ENCODE peak calls at places on chromosomes 16 and 17, in five cellular contexts. One of them, this sample, is unnamed.

GRCh38 chr17:14201087-14201486 is 35.6 kb downstream of the CDRT15 start:
- DNase-seq in thoracic aorta: no peak
- DNase-seq in ovary: no peak
- DNase-seq in progenitor cell of endocrine pancreas: no peak
- DNase-seq in neural crest cell: no peak
- DNase-seq in this sample: no peak

GRCh38 chr16:53018834-53019416 is 33.8 kb downstream of the CHD9NB start:
- DNase-seq in thoracic aorta: no peak
- DNase-seq in ovary: no peak
- DNase-seq in progenitor cell of endocrine pancreas: no peak
- DNase-seq in neural crest cell: no peak
- DNase-seq in this sample: no peak

GRCh38 chr16:48635199-48635718 is 25.3 kb upstream of the N4BP1 start:
- DNase-seq in thoracic aorta: no peak
- DNase-seq in ovary: no peak
- DNase-seq in progenitor cell of endocrine pancreas: no peak
- DNase-seq in neural crest cell: no peak
- DNase-seq in this sample: no peak

GRCh38 chr16:82630219-82630618 is 3.5 kb downstream of the CDH13 start:
- DNase-seq in thoracic aorta: no peak
- DNase-seq in ovary: no peak
- DNase-seq in progenitor cell of endocrine pancreas: no peak
- DNase-seq in neural crest cell: no peak
- DNase-seq in this sample: no peak

GRCh38 chr17:4919511-4920047 is 12.5 kb upstream of the GP1BA start:
- DNase-seq in thoracic aorta: no peak
- DNase-seq in ovary: no peak
- DNase-seq in progenitor cell of endocrine pancreas: no peak
- DNase-seq in neural crest cell: no peak
- DNase-seq in this sample: no peak

GRCh38 chr17:41367426-41368075 is 2.1 kb downstream of the KRT33B start:
- DNase-seq in thoracic aorta: no peak
- DNase-seq in ovary: no peak
- DNase-seq in progenitor cell of endocrine pancreas: no peak
- DNase-seq in neural crest cell: no peak
- DNase-seq in this sample: no peak

GRCh38 chr17:6639014-6639650 is 1.4 kb downstream of the KIAA0753 start:
- DNase-seq in thoracic aorta: no peak
- DNase-seq in ovary: no peak
- DNase-seq in progenitor cell of endocrine pancreas: no peak
- DNase-seq in neural crest cell: no peak
- DNase-seq in this sample: no peak

GRCh38 chr16:26863971-26864370 is 202.8 kb upstream of the C16orf82 start:
- DNase-seq in thoracic aorta: no peak
- DNase-seq in ovary: no peak
- DNase-seq in progenitor cell of endocrine pancreas: no peak
- DNase-seq in neural crest cell: no peak
- DNase-seq in this sample: no peak

GRCh38 chr16:12024429-12024828 is 47.9 kb downstream of the SNX29 start:
- DNase-seq in thoracic aorta: no peak
- DNase-seq in ovary: no peak
- DNase-seq in progenitor cell of endocrine pancreas: no peak
- DNase-seq in neural crest cell: no peak
- DNase-seq in this sample: no peak

GRCh38 chr17:15351487-15351840 is 10.1 kb upstream of the TEKT3 start:
- DNase-seq in thoracic aorta: no peak
- DNase-seq in ovary: no peak
- DNase-seq in progenitor cell of endocrine pancreas: no peak
- DNase-seq in neural crest cell: no peak
- DNase-seq in this sample: no peak

GRCh38 chr17:62626719-62627218 is 701 bp upstream of the MRC2 start:
- DNase-seq in thoracic aorta: no peak
- DNase-seq in ovary: peak
- DNase-seq in progenitor cell of endocrine pancreas: peak
- DNase-seq in neural crest cell: peak
- DNase-seq in this sample: no peak

GRCh38 chr16:74297296-74297665 is 667 bp downstream of the PSMD7 start:
- DNase-seq in thoracic aorta: peak
- DNase-seq in ovary: peak
- DNase-seq in progenitor cell of endocrine pancreas: no peak
- DNase-seq in neural crest cell: no peak
- DNase-seq in this sample: peak

GRCh38 chr17:15955793-15956541 is 11.0 kb downstream of the ADORA2B start:
- DNase-seq in thoracic aorta: no peak
- DNase-seq in ovary: no peak
- DNase-seq in progenitor cell of endocrine pancreas: no peak
- DNase-seq in neural crest cell: no peak
- DNase-seq in this sample: no peak

GRCh38 chr17:73187203-73187769 is 5.6 kb upstream of the COG1 start:
- DNase-seq in thoracic aorta: no peak
- DNase-seq in ovary: no peak
- DNase-seq in progenitor cell of endocrine pancreas: no peak
- DNase-seq in neural crest cell: no peak
- DNase-seq in this sample: no peak

GRCh38 chr17:19716108-19717030 is at the start of gene SLC47A2:
- DNase-seq in thoracic aorta: no peak
- DNase-seq in ovary: no peak
- DNase-seq in progenitor cell of endocrine pancreas: no peak
- DNase-seq in neural crest cell: no peak
- DNase-seq in this sample: no peak

GRCh38 chr16:57899771-57900661 is 70.9 kb downstream of the CNGB1 start:
- DNase-seq in thoracic aorta: peak
- DNase-seq in ovary: peak
- DNase-seq in progenitor cell of endocrine pancreas: peak
- DNase-seq in neural crest cell: peak
- DNase-seq in this sample: peak

GRCh38 chr17:82184761-82185160 is 27.9 kb downstream of the CCDC57 start:
- DNase-seq in thoracic aorta: no peak
- DNase-seq in ovary: no peak
- DNase-seq in progenitor cell of endocrine pancreas: no peak
- DNase-seq in neural crest cell: no peak
- DNase-seq in this sample: no peak

GRCh38 chr16:68356249-68356918 is 45.6 kb downstream of the PRMT7 start:
- DNase-seq in thoracic aorta: no peak
- DNase-seq in ovary: no peak
- DNase-seq in progenitor cell of endocrine pancreas: no peak
- DNase-seq in neural crest cell: no peak
- DNase-seq in this sample: no peak

GRCh38 chr16:52294660-52295059 is 252.3 kb downstream of the TOX3 start:
- DNase-seq in thoracic aorta: no peak
- DNase-seq in ovary: no peak
- DNase-seq in progenitor cell of endocrine pancreas: no peak
- DNase-seq in neural crest cell: no peak
- DNase-seq in this sample: no peak

GRCh38 chr17:76848670-76849069 is 19.5 kb upstream of the MGAT5B start:
- DNase-seq in thoracic aorta: no peak
- DNase-seq in ovary: no peak
- DNase-seq in progenitor cell of endocrine pancreas: no peak
- DNase-seq in neural crest cell: no peak
- DNase-seq in this sample: no peak

GRCh38 chr17:36808181-36808661 is 129.1 kb upstream of the LHX1 start:
- DNase-seq in thoracic aorta: no peak
- DNase-seq in ovary: no peak
- DNase-seq in progenitor cell of endocrine pancreas: no peak
- DNase-seq in neural crest cell: peak
- DNase-seq in this sample: no peak

GRCh38 chr16:70576431-70577255 is 53.0 kb downstream of the SF3B3 start:
- DNase-seq in thoracic aorta: no peak
- DNase-seq in ovary: no peak
- DNase-seq in progenitor cell of endocrine pancreas: no peak
- DNase-seq in neural crest cell: no peak
- DNase-seq in this sample: no peak

DNA sequence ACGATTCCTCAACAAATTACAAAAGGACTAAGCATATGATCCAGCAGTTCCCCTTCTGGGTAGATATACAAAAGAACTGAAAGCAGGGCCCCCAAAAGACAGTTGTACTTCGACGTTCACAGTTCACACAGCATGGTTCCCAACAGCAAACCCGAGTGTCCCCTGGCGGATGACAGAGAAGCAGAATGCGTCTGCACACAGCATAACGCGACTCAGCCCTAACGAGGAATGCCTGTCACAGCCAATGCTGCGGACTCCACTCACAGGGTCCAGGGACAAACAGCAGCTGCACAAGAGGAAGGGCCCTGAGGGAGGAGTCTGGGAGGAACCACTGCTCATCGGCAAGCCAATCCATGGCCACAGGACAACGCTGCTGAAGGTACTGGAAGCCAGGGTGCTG is 132.9 kb downstream of the ANKRD11 start:
- DNase-seq in thoracic aorta: no peak
- DNase-seq in ovary: no peak
- DNase-seq in progenitor cell of endocrine pancreas: no peak
- DNase-seq in neural crest cell: peak
- DNase-seq in this sample: no peak
- TF ChIP-seq CTCF in thoracic aorta: no peak
- TF ChIP-seq CTCF in ovary: no peak
- TF ChIP-seq CTCF in progenitor cell of endocrine pancreas: no peak
- TF ChIP-seq CTCF in neural crest cell: no peak
- TF ChIP-seq CTCF in this sample: no peak

GRCh38 chr17:47253541-47254402 is at the start of gene ITGB3:
- DNase-seq in thoracic aorta: no peak
- DNase-seq in ovary: peak
- DNase-seq in progenitor cell of endocrine pancreas: peak
- DNase-seq in neural crest cell: peak
- DNase-seq in this sample: no peak
- TF ChIP-seq CTCF in thoracic aorta: peak
- TF ChIP-seq CTCF in ovary: peak
- TF ChIP-seq CTCF in progenitor cell of endocrine pancreas: peak
- TF ChIP-seq CTCF in neural crest cell: peak
- TF ChIP-seq CTCF in this sample: no peak

DNA sequence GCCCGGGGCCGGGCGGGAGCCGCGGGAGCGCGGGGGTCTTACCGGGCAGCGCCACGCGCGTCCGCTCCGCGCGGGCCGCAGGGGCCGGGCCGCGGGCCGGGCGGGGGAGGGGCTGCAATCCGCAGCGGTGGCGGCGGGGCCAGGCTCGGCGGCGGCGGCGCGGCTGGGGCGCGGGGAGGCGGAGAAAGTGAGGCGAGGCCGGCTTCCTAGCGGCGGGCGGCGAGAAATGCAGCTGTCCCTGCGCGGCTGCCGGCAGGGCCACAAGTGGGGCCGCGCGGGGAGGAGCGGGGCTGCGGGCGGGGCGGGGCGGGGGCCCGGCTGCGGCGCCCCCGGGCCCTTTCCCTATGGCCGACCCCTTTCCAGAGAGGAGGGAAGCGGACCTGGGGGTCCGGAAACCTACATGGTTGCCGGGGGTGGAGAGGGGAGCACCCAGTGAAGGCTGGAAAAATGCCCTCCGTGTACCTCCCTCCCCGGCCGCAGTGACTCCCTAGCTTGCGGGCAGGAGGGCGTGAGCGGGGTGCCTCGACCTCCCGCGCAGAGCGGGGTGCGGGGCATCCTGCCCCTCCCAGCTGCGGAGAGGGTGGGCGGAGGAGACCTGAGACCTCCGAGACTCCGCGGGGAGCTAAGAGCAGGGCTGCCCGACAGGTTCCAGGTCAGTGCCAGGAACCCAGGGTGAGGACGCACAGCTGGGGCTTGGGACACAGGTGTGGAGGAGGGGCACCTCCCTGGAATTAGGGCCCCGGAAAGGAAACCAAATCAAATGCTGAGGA is at the start of gene CUEDC1:
- DNase-seq in thoracic aorta: no peak
- DNase-seq in ovary: peak
- DNase-seq in progenitor cell of endocrine pancreas: peak
- DNase-seq in neural crest cell: peak
- DNase-seq in this sample: no peak
- TF ChIP-seq CTCF in thoracic aorta: peak
- TF ChIP-seq CTCF in ovary: peak
- TF ChIP-seq CTCF in progenitor cell of endocrine pancreas: peak
- TF ChIP-seq CTCF in neural crest cell: peak
- TF ChIP-seq CTCF in this sample: no peak

DNA sequence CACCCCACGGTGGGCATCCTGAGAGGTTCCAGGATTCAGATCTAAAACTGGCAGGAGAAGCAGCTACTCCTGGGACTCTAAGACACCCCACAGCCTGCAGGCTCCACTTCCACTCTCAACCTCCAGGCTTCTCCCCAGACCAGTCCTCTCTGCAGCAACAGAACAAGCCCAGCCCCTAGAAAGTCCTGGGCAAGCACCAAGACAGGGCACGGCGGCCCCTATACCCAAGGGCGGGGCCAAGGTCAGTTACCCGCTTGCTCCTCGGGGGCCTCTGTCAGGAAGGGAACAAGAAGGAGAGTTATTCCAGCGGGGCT is 62.8 kb downstream of the MYO18A start:
- DNase-seq in thoracic aorta: no peak
- DNase-seq in ovary: no peak
- DNase-seq in progenitor cell of endocrine pancreas: no peak
- DNase-seq in neural crest cell: no peak
- DNase-seq in this sample: no peak
- TF ChIP-seq CTCF in thoracic aorta: peak
- TF ChIP-seq CTCF in ovary: no peak
- TF ChIP-seq CTCF in progenitor cell of endocrine pancreas: no peak
- TF ChIP-seq CTCF in neural crest cell: peak
- TF ChIP-seq CTCF in this sample: no peak